ENCODE peak calls at places on chromosome 17, in ten cellular contexts. One of them, this sample, is unnamed.

GRCh38 chr17:38982858-38983746 is 15.9 kb upstream of the FBXO47 start:
- DNase-seq in NCI-H1417: peak; percentile 54
- DNase-seq in fibroblast of gingiva: peak; percentile 63
- DNase-seq in substantia nigra: no peak
- DNase-seq in glutamatergic neuron: peak; percentile 31
- DNase-seq in dermis blood vessel endothelial cell: peak; percentile 82
- DNase-seq in caudate nucleus: peak; percentile 18
- DNase-seq in tibial nerve: no peak
- DNase-seq in activated B cell treated with CpG ODN at 0.5 μM for 24 hours: no peak
- DNase-seq in NCI-H774: peak; percentile 87
- DNase-seq in this sample: no peak

GRCh38 chr17:78313735-78314648 is 45.9 kb downstream of the SOCS3 start:
- DNase-seq in activated B cell treated with CpG ODN at 0.5 μM for 24 hours: peak; percentile 65
- DNase-seq in glutamatergic neuron: peak; percentile 57
- DNase-seq in dermis blood vessel endothelial cell: peak; percentile 70
- DNase-seq in tibial nerve: peak; percentile 47
- DNase-seq in NCI-H1417: peak; percentile 92
- DNase-seq in substantia nigra: no peak
- DNase-seq in fibroblast of gingiva: peak; percentile 81
- DNase-seq in NCI-H774: peak; percentile 95
- DNase-seq in caudate nucleus: no peak
- DNase-seq in this sample: no peak

GRCh38 chr17:36459045-36459444 is 27.4 kb upstream of the ZNHIT3 start:
- DNase-seq in NCI-H1417: no peak
- DNase-seq in dermis blood vessel endothelial cell: no peak
- DNase-seq in fibroblast of gingiva: no peak
- DNase-seq in substantia nigra: no peak
- DNase-seq in tibial nerve: no peak
- DNase-seq in glutamatergic neuron: no peak
- DNase-seq in activated B cell treated with CpG ODN at 0.5 μM for 24 hours: no peak
- DNase-seq in caudate nucleus: no peak
- DNase-seq in NCI-H774: no peak
- DNase-seq in this sample: no peak

GRCh38 chr17:49260011-49260921 is 29.7 kb upstream of the PHOSPHO1 start:
- DNase-seq in glutamatergic neuron: peak; percentile 55
- DNase-seq in NCI-H1417: peak; percentile 28
- DNase-seq in dermis blood vessel endothelial cell: peak; percentile 91
- DNase-seq in activated B cell treated with CpG ODN at 0.5 μM for 24 hours: peak; percentile 53
- DNase-seq in NCI-H774: no peak
- DNase-seq in caudate nucleus: peak; percentile 8
- DNase-seq in fibroblast of gingiva: peak; percentile 80
- DNase-seq in tibial nerve: peak; percentile 15
- DNase-seq in substantia nigra: no peak
- DNase-seq in this sample: peak; percentile 88

GRCh38 chr17:68248199-68248825 is 469 bp downstream of the AMZ2 start:
- DNase-seq in dermis blood vessel endothelial cell: peak; percentile 49
- DNase-seq in substantia nigra: peak; percentile 92
- DNase-seq in NCI-H1417: peak; percentile 83
- DNase-seq in glutamatergic neuron: no peak
- DNase-seq in activated B cell treated with CpG ODN at 0.5 μM for 24 hours: no peak
- DNase-seq in NCI-H774: peak; percentile 73
- DNase-seq in fibroblast of gingiva: peak; percentile 87
- DNase-seq in tibial nerve: peak; percentile 41
- DNase-seq in caudate nucleus: no peak
- DNase-seq in this sample: peak; percentile 60

GRCh38 chr17:40883960-40884359 is 1.1 kb downstream of the KRT20 start:
- DNase-seq in tibial nerve: no peak
- DNase-seq in glutamatergic neuron: no peak
- DNase-seq in NCI-H1417: no peak
- DNase-seq in substantia nigra: no peak
- DNase-seq in dermis blood vessel endothelial cell: no peak
- DNase-seq in caudate nucleus: no peak
- DNase-seq in activated B cell treated with CpG ODN at 0.5 μM for 24 hours: no peak
- DNase-seq in fibroblast of gingiva: no peak
- DNase-seq in NCI-H774: no peak
- DNase-seq in this sample: no peak

GRCh38 chr17:34609210-34609609 is 29.8 kb downstream of the TMEM132E start:
- DNase-seq in tibial nerve: no peak
- DNase-seq in glutamatergic neuron: no peak
- DNase-seq in substantia nigra: no peak
- DNase-seq in NCI-H774: no peak
- DNase-seq in dermis blood vessel endothelial cell: no peak
- DNase-seq in activated B cell treated with CpG ODN at 0.5 μM for 24 hours: no peak
- DNase-seq in NCI-H1417: no peak
- DNase-seq in fibroblast of gingiva: no peak
- DNase-seq in caudate nucleus: no peak
- DNase-seq in this sample: no peak

GRCh38 chr17:7929158-7930029 is at the start of gene KCNAB3:
- DNase-seq in activated B cell treated with CpG ODN at 0.5 μM for 24 hours: peak; percentile 47
- DNase-seq in tibial nerve: no peak
- DNase-seq in NCI-H774: no peak
- DNase-seq in glutamatergic neuron: peak; percentile 81
- DNase-seq in NCI-H1417: no peak
- DNase-seq in caudate nucleus: peak; percentile 78
- DNase-seq in substantia nigra: no peak
- DNase-seq in fibroblast of gingiva: peak; percentile 70
- DNase-seq in dermis blood vessel endothelial cell: peak; percentile 72
- DNase-seq in this sample: peak; percentile 46

GRCh38 chr17:33192961-33193911 is 99.9 kb downstream of the ASIC2 start:
- DNase-seq in tibial nerve: no peak
- DNase-seq in glutamatergic neuron: no peak
- DNase-seq in dermis blood vessel endothelial cell: no peak
- DNase-seq in substantia nigra: no peak
- DNase-seq in activated B cell treated with CpG ODN at 0.5 μM for 24 hours: no peak
- DNase-seq in caudate nucleus: no peak
- DNase-seq in NCI-H1417: no peak
- DNase-seq in NCI-H774: no peak
- DNase-seq in fibroblast of gingiva: no peak
- DNase-seq in this sample: no peak

GRCh38 chr17:77769215-77769614 is 189.3 kb upstream of the TNRC6C start:
- DNase-seq in glutamatergic neuron: no peak
- DNase-seq in dermis blood vessel endothelial cell: no peak
- DNase-seq in NCI-H774: peak; percentile 73
- DNase-seq in NCI-H1417: no peak
- DNase-seq in substantia nigra: no peak
- DNase-seq in fibroblast of gingiva: no peak
- DNase-seq in tibial nerve: no peak
- DNase-seq in caudate nucleus: no peak
- DNase-seq in activated B cell treated with CpG ODN at 0.5 μM for 24 hours: no peak
- DNase-seq in this sample: no peak

GRCh38 chr17:27384261-27384701 is 72.0 kb upstream of the KSR1 start:
- DNase-seq in tibial nerve: no peak
- DNase-seq in caudate nucleus: peak; percentile 38
- DNase-seq in NCI-H774: no peak
- DNase-seq in activated B cell treated with CpG ODN at 0.5 μM for 24 hours: no peak
- DNase-seq in substantia nigra: peak; percentile 14
- DNase-seq in fibroblast of gingiva: peak; percentile 97
- DNase-seq in glutamatergic neuron: no peak
- DNase-seq in NCI-H1417: no peak
- DNase-seq in dermis blood vessel endothelial cell: peak; percentile 99
- DNase-seq in this sample: no peak

GRCh38 chr17:44222112-44222869 is 2.8 kb upstream of the UBTF start:
- DNase-seq in substantia nigra: peak; percentile 86
- DNase-seq in tibial nerve: peak; percentile 67
- DNase-seq in fibroblast of gingiva: peak; percentile 90
- DNase-seq in NCI-H774: peak; percentile 80
- DNase-seq in caudate nucleus: peak; percentile 75
- DNase-seq in glutamatergic neuron: peak; percentile 72
- DNase-seq in activated B cell treated with CpG ODN at 0.5 μM for 24 hours: peak; percentile 45
- DNase-seq in NCI-H1417: peak; percentile 81
- DNase-seq in dermis blood vessel endothelial cell: peak; percentile 74
- DNase-seq in this sample: no peak

GRCh38 chr17:1312261-1312870 is 32.9 kb downstream of the TRARG1 start:
- DNase-seq in fibroblast of gingiva: no peak
- DNase-seq in activated B cell treated with CpG ODN at 0.5 μM for 24 hours: no peak
- DNase-seq in tibial nerve: no peak
- DNase-seq in NCI-H1417: peak; percentile 30
- DNase-seq in NCI-H774: no peak
- DNase-seq in dermis blood vessel endothelial cell: no peak
- DNase-seq in caudate nucleus: no peak
- DNase-seq in glutamatergic neuron: peak; percentile 85
- DNase-seq in substantia nigra: no peak
- DNase-seq in this sample: no peak

GRCh38 chr17:36148559-36149295 is 27.7 kb downstream of the TBC1D3B start:
- DNase-seq in caudate nucleus: peak; percentile 37
- DNase-seq in glutamatergic neuron: peak; percentile 79
- DNase-seq in NCI-H1417: peak; percentile 46
- DNase-seq in fibroblast of gingiva: peak; percentile 46
- DNase-seq in substantia nigra: peak; percentile 16
- DNase-seq in NCI-H774: peak; percentile 37
- DNase-seq in dermis blood vessel endothelial cell: peak; percentile 77
- DNase-seq in activated B cell treated with CpG ODN at 0.5 μM for 24 hours: peak; percentile 60
- DNase-seq in tibial nerve: peak; percentile 41
- DNase-seq in this sample: peak; percentile 66

GRCh38 chr17:9036336-9036735 is 15.0 kb downstream of the NTN1 start:
- DNase-seq in tibial nerve: no peak
- DNase-seq in substantia nigra: no peak
- DNase-seq in NCI-H774: no peak
- DNase-seq in activated B cell treated with CpG ODN at 0.5 μM for 24 hours: no peak
- DNase-seq in caudate nucleus: no peak
- DNase-seq in dermis blood vessel endothelial cell: no peak
- DNase-seq in NCI-H1417: no peak
- DNase-seq in fibroblast of gingiva: no peak
- DNase-seq in glutamatergic neuron: no peak
- DNase-seq in this sample: no peak

GRCh38 chr17:68906638-68907037 is 48.6 kb downstream of the ABCA8 start:
- DNase-seq in activated B cell treated with CpG ODN at 0.5 μM for 24 hours: no peak
- DNase-seq in dermis blood vessel endothelial cell: peak; percentile 47
- DNase-seq in substantia nigra: no peak
- DNase-seq in NCI-H774: no peak
- DNase-seq in NCI-H1417: no peak
- DNase-seq in caudate nucleus: no peak
- DNase-seq in tibial nerve: no peak
- DNase-seq in fibroblast of gingiva: peak; percentile 10
- DNase-seq in glutamatergic neuron: no peak
- DNase-seq in this sample: no peak

GRCh38 chr17:20091161-20092029 is 82.2 kb downstream of the SPECC1 start:
- DNase-seq in substantia nigra: no peak
- DNase-seq in dermis blood vessel endothelial cell: peak; percentile 74
- DNase-seq in NCI-H774: no peak
- DNase-seq in tibial nerve: peak; percentile 33
- DNase-seq in glutamatergic neuron: no peak
- DNase-seq in fibroblast of gingiva: peak; percentile 71
- DNase-seq in activated B cell treated with CpG ODN at 0.5 μM for 24 hours: no peak
- DNase-seq in NCI-H1417: no peak
- DNase-seq in caudate nucleus: no peak
- DNase-seq in this sample: no peak

GRCh38 chr17:62819511-62820221 is 11.6 kb upstream of the MARCHF10 start:
- DNase-seq in activated B cell treated with CpG ODN at 0.5 μM for 24 hours: no peak
- DNase-seq in dermis blood vessel endothelial cell: peak; percentile 88
- DNase-seq in glutamatergic neuron: peak; percentile 29
- DNase-seq in NCI-H774: peak; percentile 10
- DNase-seq in caudate nucleus: no peak
- DNase-seq in fibroblast of gingiva: peak; percentile 97
- DNase-seq in substantia nigra: no peak
- DNase-seq in NCI-H1417: no peak
- DNase-seq in tibial nerve: peak; percentile 21
- DNase-seq in this sample: no peak

GRCh38 chr17:42017866-42018200 is 594 bp upstream of the DNAJC7 start:
- DNase-seq in NCI-H774: no peak
- DNase-seq in fibroblast of gingiva: no peak
- DNase-seq in caudate nucleus: no peak
- DNase-seq in activated B cell treated with CpG ODN at 0.5 μM for 24 hours: no peak
- DNase-seq in substantia nigra: no peak
- DNase-seq in tibial nerve: no peak
- DNase-seq in dermis blood vessel endothelial cell: no peak
- DNase-seq in glutamatergic neuron: no peak
- DNase-seq in NCI-H1417: no peak
- DNase-seq in this sample: peak; percentile 60

GRCh38 chr17:17780941-17781590 is 55.7 kb downstream of the SREBF1 start:
- DNase-seq in fibroblast of gingiva: no peak
- DNase-seq in activated B cell treated with CpG ODN at 0.5 μM for 24 hours: no peak
- DNase-seq in caudate nucleus: peak; percentile 47
- DNase-seq in tibial nerve: no peak
- DNase-seq in substantia nigra: peak; percentile 50
- DNase-seq in glutamatergic neuron: no peak
- DNase-seq in dermis blood vessel endothelial cell: peak; percentile 54
- DNase-seq in NCI-H1417: peak; percentile 64
- DNase-seq in NCI-H774: no peak
- DNase-seq in this sample: no peak

GRCh38 chr17:36728030-36728991 is 126.9 kb downstream of the MRM1 start:
- DNase-seq in glutamatergic neuron: no peak
- DNase-seq in caudate nucleus: no peak
- DNase-seq in activated B cell treated with CpG ODN at 0.5 μM for 24 hours: no peak
- DNase-seq in fibroblast of gingiva: no peak
- DNase-seq in dermis blood vessel endothelial cell: no peak
- DNase-seq in substantia nigra: no peak
- DNase-seq in tibial nerve: no peak
- DNase-seq in NCI-H774: no peak
- DNase-seq in NCI-H1417: no peak
- DNase-seq in this sample: no peak

GRCh38 chr17:37503148-37503547 is 13.5 kb downstream of the DUSP14 start:
- DNase-seq in tibial nerve: no peak
- DNase-seq in dermis blood vessel endothelial cell: no peak
- DNase-seq in caudate nucleus: no peak
- DNase-seq in fibroblast of gingiva: no peak
- DNase-seq in NCI-H774: no peak
- DNase-seq in NCI-H1417: no peak
- DNase-seq in substantia nigra: no peak
- DNase-seq in activated B cell treated with CpG ODN at 0.5 μM for 24 hours: no peak
- DNase-seq in glutamatergic neuron: no peak
- DNase-seq in this sample: no peak

GRCh38 chr17:49928126-49928800 is 40.7 kb upstream of the DLX4 start:
- DNase-seq in caudate nucleus: no peak
- DNase-seq in dermis blood vessel endothelial cell: no peak
- DNase-seq in glutamatergic neuron: no peak
- DNase-seq in substantia nigra: no peak
- DNase-seq in NCI-H1417: no peak
- DNase-seq in activated B cell treated with CpG ODN at 0.5 μM for 24 hours: no peak
- DNase-seq in tibial nerve: no peak
- DNase-seq in NCI-H774: no peak
- DNase-seq in fibroblast of gingiva: no peak
- DNase-seq in this sample: no peak

GRCh38 chr17:77116371-77116860 is 24.4 kb upstream of the SEC14L1 start:
- DNase-seq in dermis blood vessel endothelial cell: peak; percentile 92
- DNase-seq in tibial nerve: no peak
- DNase-seq in NCI-H1417: no peak
- DNase-seq in glutamatergic neuron: no peak
- DNase-seq in NCI-H774: no peak
- DNase-seq in caudate nucleus: no peak
- DNase-seq in substantia nigra: no peak
- DNase-seq in fibroblast of gingiva: no peak
- DNase-seq in activated B cell treated with CpG ODN at 0.5 μM for 24 hours: no peak
- DNase-seq in this sample: no peak

GRCh38 chr17:28598389-28598788 is 436 bp downstream of the SPAG5 start:
- DNase-seq in activated B cell treated with CpG ODN at 0.5 μM for 24 hours: no peak
- DNase-seq in caudate nucleus: no peak
- DNase-seq in substantia nigra: no peak
- DNase-seq in glutamatergic neuron: no peak
- DNase-seq in NCI-H1417: no peak
- DNase-seq in tibial nerve: no peak
- DNase-seq in dermis blood vessel endothelial cell: no peak
- DNase-seq in fibroblast of gingiva: no peak
- DNase-seq in NCI-H774: no peak
- DNase-seq in this sample: no peak

GRCh38 chr17:46821482-46822387 is 3.2 kb upstream of the WNT3 start:
- DNase-seq in activated B cell treated with CpG ODN at 0.5 μM for 24 hours: no peak
- DNase-seq in caudate nucleus: no peak
- DNase-seq in tibial nerve: no peak
- DNase-seq in NCI-H774: no peak
- DNase-seq in substantia nigra: no peak
- DNase-seq in glutamatergic neuron: no peak
- DNase-seq in NCI-H1417: no peak
- DNase-seq in fibroblast of gingiva: no peak
- DNase-seq in dermis blood vessel endothelial cell: no peak
- DNase-seq in this sample: no peak

GRCh38 chr17:82246365-82247174 is 17.7 kb downstream of the SLC16A3 start:
- DNase-seq in activated B cell treated with CpG ODN at 0.5 μM for 24 hours: no peak
- DNase-seq in NCI-H1417: no peak
- DNase-seq in glutamatergic neuron: no peak
- DNase-seq in substantia nigra: no peak
- DNase-seq in dermis blood vessel endothelial cell: peak; percentile 63
- DNase-seq in caudate nucleus: no peak
- DNase-seq in fibroblast of gingiva: peak; percentile 54
- DNase-seq in NCI-H774: no peak
- DNase-seq in tibial nerve: no peak
- DNase-seq in this sample: peak; percentile 52